ENCODE peak calls at places on chromosome 12, in nine cellular contexts. G, E, D, W, F, A, V, B and Q are unnamed samples.

GRCh38 chr12:52687527-52688385 is 7.5 kb upstream of the KRT1 start:
- DNase-seq in F (no peak), B (peak), W (no peak), G (no peak), E (no peak), V (no peak), D (no peak), A (no peak), Q (no peak)

GRCh38 chr12:113259499-113259953 is 38.3 kb downstream of the TPCN1 start:
- DNase-seq in G (no peak), E (peak), W (peak), D (peak), B (no peak), F (peak), V (peak), A (peak), Q (peak)

GRCh38 chr12:29350080-29350479 is 30.9 kb downstream of the ERGIC2 start:
- DNase-seq in D (no peak), B (peak), W (no peak), G (no peak), F (no peak), E (no peak), V (no peak), A (no peak), Q (no peak)

GRCh38 chr12:122980192-122981035 is at the start of gene ARL6IP4:
- DNase-seq in A (peak), W (peak), V (peak), B (peak), D (peak), G (peak), E (peak), F (no peak), Q (peak)

GRCh38 chr12:89985935-89986334 is 277.3 kb upstream of the ATP2B1 start:
- DNase-seq in A (no peak), B (no peak), E (no peak), D (no peak), G (no peak), F (no peak), V (no peak), W (no peak), Q (no peak)

GRCh38 chr12:18502422-18502821 is 235.4 kb downstream of the PLCZ1 start:
- DNase-seq in D (no peak), F (no peak), W (no peak), G (no peak), A (no peak), E (no peak), B (no peak), V (no peak), Q (no peak)

GRCh38 chr12:68780731-68781130 is 27.2 kb upstream of the MDM2 start:
- DNase-seq in A (no peak), D (no peak), E (no peak), V (no peak), B (no peak), F (no peak), W (no peak), G (no peak), Q (no peak)

GRCh38 chr12:46983959-46984833 is 95.2 kb upstream of the PCED1B start:
- DNase-seq in F (no peak), V (peak), A (no peak), W (no peak), B (peak), E (no peak), D (no peak), G (peak), Q (no peak)

GRCh38 chr12:124332068-124332672 is 37.3 kb downstream of the RFLNA start:
- DNase-seq in A (no peak), B (no peak), W (no peak), D (no peak), E (no peak), F (no peak), G (no peak), V (no peak), Q (no peak)

GRCh38 chr12:109916045-109916444 is 16.0 kb downstream of the TCHP start:
- DNase-seq in A (no peak), F (no peak), G (no peak), V (no peak), E (no peak), B (no peak), D (no peak), W (no peak), Q (no peak)

GRCh38 chr12:27975222-27976136 is 2.9 kb upstream of the PTHLH start:
- DNase-seq in W (peak), V (peak), G (no peak), E (no peak), D (peak), B (no peak), F (no peak), A (peak), Q (no peak)

GRCh38 chr12:131040491-131040890 is 86.8 kb downstream of the ADGRD1 start:
- DNase-seq in V (peak), F (no peak), D (peak), B (no peak), A (no peak), G (no peak), E (no peak), W (peak), Q (no peak)

GRCh38 chr12:111753144-111753881 is 13.4 kb upstream of the ALDH2 start:
- DNase-seq in E (peak), B (no peak), F (peak), G (no peak), D (peak), V (peak), W (peak), A (peak), Q (peak)

GRCh38 chr12:58064681-58065080 is 123.3 kb downstream of the ATP23 start:
- DNase-seq in W (no peak), G (no peak), A (no peak), E (no peak), D (no peak), V (no peak), F (no peak), B (no peak), Q (no peak)

GRCh38 chr12:14913381-14913781 is 25.0 kb downstream of the ERP27 start:
- DNase-seq in B (peak), A (no peak), D (peak), G (no peak), W (peak), V (no peak), F (peak), E (peak), Q (no peak)

GRCh38 chr12:2129076-2129475 is 76.3 kb downstream of the CACNA1C start:
- DNase-seq in G (no peak), W (no peak), F (no peak), E (no peak), B (peak), A (no peak), V (no peak), D (no peak), Q (no peak)

GRCh38 chr12:29245246-29245645 is 96.2 kb downstream of the FAR2 start:
- DNase-seq in F (no peak), A (no peak), W (no peak), V (no peak), D (no peak), E (no peak), B (no peak), G (no peak), Q (no peak)

GRCh38 chr12:54593716-54594115 is 5.3 kb upstream of the PPP1R1A start:
- DNase-seq in V (no peak), W (no peak), A (no peak), B (no peak), G (no peak), F (no peak), D (no peak), E (no peak), Q (no peak)

GRCh38 chr12:110540048-110540447 is 37.9 kb downstream of the RAD9B start:
- DNase-seq in B (no peak), G (no peak), W (no peak), A (no peak), E (no peak), F (no peak), D (no peak), V (no peak), Q (no peak)

GRCh38 chr12:76588881-76589565 is 29.5 kb upstream of the OSBPL8 start:
- DNase-seq in E (no peak), V (no peak), F (no peak), A (no peak), W (no peak), D (no peak), B (peak), G (no peak), Q (no peak)

GRCh38 chr12:46005151-46005797 is 14.9 kb upstream of the SCAF11 start:
- DNase-seq in A (no peak), E (no peak), V (no peak), F (no peak), D (no peak), B (no peak), W (no peak), G (no peak), Q (no peak)

GRCh38 chr12:68042212-68042699 is 53.0 kb downstream of the IFNG-AS1 start:
- DNase-seq in V (no peak), E (no peak), A (no peak), B (peak), G (no peak), F (no peak), D (no peak), W (no peak), Q (no peak)

GRCh38 chr12:130162267-130162666 is at the start of gene FZD10:
- DNase-seq in D (peak), A (peak), G (no peak), V (no peak), E (peak), F (no peak), B (no peak), W (peak), Q (no peak)

GRCh38 chr12:10718279-10718821 is 4.8 kb downstream of the YBX3 start:
- DNase-seq in A (no peak), G (no peak), V (no peak), D (no peak), F (no peak), W (no peak), E (no peak), B (peak), Q (no peak)

GRCh38 chr12:71155228-71155627 is 2.6 kb downstream of the TSPAN8 start:
- DNase-seq in V (no peak), E (no peak), D (no peak), B (no peak), G (no peak), W (no peak), A (no peak), F (no peak), Q (no peak)

GRCh38 chr12:6133642-6134041 is 9.2 kb upstream of the VWF start:
- DNase-seq in E (no peak), V (no peak), D (no peak), W (no peak), F (no peak), A (no peak), G (no peak), B (no peak), Q (no peak)

GRCh38 chr12:122064034-122064777 is 14.3 kb upstream of the MLXIP start:
- DNase-seq in V (peak), D (peak), B (peak), F (peak), G (no peak), W (peak), A (peak), E (peak), Q (peak)

GRCh38 chr12:80553316-80553715 is 109.3 kb downstream of the PTPRQ start:
- DNase-seq in A (no peak), F (no peak), W (no peak), E (no peak), V (no peak), G (no peak), B (peak), D (no peak), Q (no peak)

GRCh38 chr12:26187429-26187828 is 7.9 kb upstream of the SSPN start:
- DNase-seq in W (no peak), G (no peak), V (no peak), D (no peak), F (no peak), A (no peak), B (no peak), E (no peak), Q (no peak)

GRCh38 chr12:112852127-112852526 is 54.6 kb upstream of the OAS1 start:
- DNase-seq in B (no peak), D (no peak), W (no peak), G (no peak), A (no peak), V (no peak), E (no peak), F (peak), Q (no peak)

GRCh38 chr12:56414401-56414800 is 34.8 kb downstream of the TIMELESS start:
- DNase-seq in G (no peak), F (no peak), D (no peak), B (no peak), A (no peak), W (no peak), E (no peak), V (no peak), Q (no peak)

GRCh38 chr12:2613674-2614073 is 181.1 kb upstream of the FKBP4 start:
- DNase-seq in F (peak), D (no peak), A (peak), B (peak), E (no peak), V (no peak), W (no peak), G (no peak), Q (no peak)

GRCh38 chr12:104749555-104749954 is 208.5 kb downstream of the SLC41A2 start:
- DNase-seq in E (no peak), D (no peak), B (no peak), A (no peak), W (no peak), G (no peak), V (no peak), F (no peak), Q (no peak)

GRCh38 chr12:8034802-8035201 is 2.3 kb downstream of the FOXJ2 start:
- DNase-seq in E (no peak), V (no peak), D (no peak), G (no peak), W (no peak), B (no peak), F (no peak), A (no peak), Q (no peak)

GRCh38 chr12:4099276-4099675 is 174.3 kb upstream of the CCND2 start:
- DNase-seq in A (no peak), B (no peak), E (no peak), F (peak), G (no peak), D (peak), W (no peak), V (no peak), Q (no peak)

GRCh38 chr12:3035815-3036702 is 41.1 kb upstream of the TSPAN9 start:
- DNase-seq in V (peak), W (peak), G (no peak), A (no peak), F (no peak), D (peak), E (no peak), B (no peak), Q (no peak)

GRCh38 chr12:124498178-124498869 is 69.1 kb downstream of the NCOR2 start:
- DNase-seq in E (no peak), V (no peak), B (no peak), G (no peak), F (no peak), A (no peak), W (peak), D (no peak), Q (no peak)

GRCh38 chr12:12456637-12457036 is 99.8 kb downstream of the BORCS5 start:
- DNase-seq in V (no peak), E (no peak), B (peak), G (no peak), D (no peak), A (no peak), W (no peak), F (no peak), Q (no peak)
- H3K27ac ChIP-seq in V (no peak), E (no peak), B (no peak), G (peak), D (no peak), A (no peak), W (no peak), F (no peak), Q (no peak)

GRCh38 chr12:133130038-133130807 is at the start of the genes ZNF10 and ZNF891:
- DNase-seq in G (peak), F (peak), A (peak), E (peak), V (peak), W (peak), D (peak), B (peak), Q (peak)

GRCh38 chr12:133129368-133130037 is 571 bp downstream of the ZNF891 start:
- DNase-seq in E (no peak), V (no peak), B (no peak), F (no peak), W (no peak), G (no peak), A (no peak), D (no peak), Q (no peak)

GRCh38 chr12:133135747-133136146 is 5.3 kb downstream of the ZNF10 start:
- DNase-seq in A (no peak), E (no peak), W (no peak), G (no peak), B (no peak), F (no peak), D (no peak), V (no peak), Q (no peak)

GRCh38 chr12:133130808-133131128 is 341 bp downstream of the ZNF10 start:
- DNase-seq in F (peak), V (peak), A (peak), E (peak), G (no peak), B (no peak), D (peak), W (peak), Q (peak)
- H3K4me3 ChIP-seq in F (peak), V (peak), A (peak), E (peak), G (peak), B (peak), D (peak), W (peak), Q (peak)

GRCh38 chr12:82688619-82689018 is 1.9 kb downstream of the TMTC2 start:
- DNase-seq in G (no peak), A (no peak), F (no peak), V (no peak), D (no peak), E (no peak), W (no peak), B (no peak), Q (no peak)
- H3K27ac ChIP-seq in G (no peak), A (no peak), F (no peak), V (no peak), D (no peak), E (peak), W (no peak), B (no peak), Q (no peak)

GRCh38 chr12:48865441-48866290 is at the start of gene RND1:
- DNase-seq in D (peak), F (peak), A (peak), V (peak), E (peak), W (peak), G (peak), B (peak), Q (peak)

GRCh38 chr12:48861111-48861510 is 4.6 kb downstream of the RND1 start:
- DNase-seq in B (peak), W (no peak), V (no peak), E (no peak), G (no peak), D (no peak), A (no peak), F (no peak), Q (no peak)

GRCh38 chr12:48865141-48865440 is 579 bp downstream of the RND1 start:
- DNase-seq in V (no peak), E (no peak), A (no peak), F (no peak), G (peak), B (no peak), W (no peak), D (no peak), Q (no peak)

GRCh38 chr12:48862691-48863090 is 3.0 kb downstream of the RND1 start:
- DNase-seq in V (no peak), W (no peak), E (no peak), A (no peak), B (no peak), D (no peak), G (no peak), F (no peak), Q (no peak)

GRCh38 chr12:48863296-48863695 is 2.4 kb downstream of the RND1 start:
- DNase-seq in E (no peak), W (no peak), D (no peak), V (no peak), A (no peak), G (no peak), F (no peak), B (no peak), Q (no peak)
- H3K4me3 ChIP-seq in E (no peak), W (no peak), D (no peak), V (no peak), A (no peak), G (no peak), F (no peak), B (no peak), Q (no peak)